ENCODE peak calls at places on chromosomes 11 and 22, in ten cellular contexts. D, T, A, U, L, X, K, Q, B and W are unnamed samples.

GRCh38 chr11:24216488-24216887 is 280.4 kb upstream of the LUZP2 start:
- DNase-seq in D (no peak), T (no peak), A (no peak), U (no peak), L (no peak), X (no peak), K (no peak), Q (no peak), B (no peak), W (no peak)

GRCh38 chr11:2445107-2445947 is 519 bp downstream of the KCNQ1 start:
- DNase-seq in D (no peak), T (no peak), A (peak), U (peak), L (no peak), X (no peak), K (peak), Q (no peak), B (no peak), W (no peak)

GRCh38 chr22:42305967-42306366 is 35.5 kb upstream of the TCF20 start:
- DNase-seq in D (no peak), T (no peak), A (no peak), U (no peak), L (no peak), X (no peak), K (no peak), Q (no peak), B (no peak), W (no peak)

GRCh38 chr11:36460220-36460619 is 49.9 kb downstream of the TRAF6 start:
- DNase-seq in D (no peak), T (no peak), A (no peak), U (no peak), L (no peak), X (no peak), K (no peak), Q (no peak), B (no peak), W (no peak)

GRCh38 chr22:26555478-26555877 is 34.5 kb downstream of the TPST2 start:
- DNase-seq in D (no peak), T (no peak), A (no peak), U (no peak), L (no peak), X (no peak), K (no peak), Q (no peak), B (no peak), W (no peak)

GRCh38 chr22:30305519-30305905 is 16.2 kb upstream of the CASTOR1 start:
- DNase-seq in D (no peak), T (no peak), A (no peak), U (peak), L (no peak), X (peak), K (peak), Q (peak), B (no peak), W (no peak)

GRCh38 chr11:117345039-117345438 is 17.4 kb downstream of the CEP164 start:
- DNase-seq in D (no peak), T (no peak), A (no peak), U (no peak), L (no peak), X (no peak), K (no peak), Q (no peak), B (no peak), W (peak)

GRCh38 chr22:33923660-33924246 is 3.5 kb upstream of the LARGE1 start:
- DNase-seq in D (no peak), T (peak), A (peak), U (peak), L (no peak), X (no peak), K (peak), Q (no peak), B (peak), W (peak)

GRCh38 chr22:45945621-45946020 is 31.3 kb downstream of the WNT7B start:
- DNase-seq in D (no peak), T (no peak), A (no peak), U (no peak), L (no peak), X (no peak), K (no peak), Q (no peak), B (no peak), W (no peak)

GRCh38 chr22:25409240-25409639 is 155.2 kb upstream of the GRK3 start:
- DNase-seq in D (no peak), T (no peak), A (no peak), U (no peak), L (no peak), X (no peak), K (no peak), Q (no peak), B (no peak), W (no peak)

GRCh38 chr22:38462960-38463784 is 4.7 kb upstream of the KDELR3 start:
- DNase-seq in D (no peak), T (peak), A (no peak), U (no peak), L (no peak), X (no peak), K (no peak), Q (no peak), B (no peak), W (no peak)

GRCh38 chr11:70606248-70606950 is 208.1 kb downstream of the CTTN start:
- DNase-seq in D (no peak), T (no peak), A (no peak), U (no peak), L (no peak), X (no peak), K (peak), Q (no peak), B (no peak), W (no peak)

GRCh38 chr11:114040706-114041211 is 18.8 kb upstream of the ZBTB16 start:
- DNase-seq in D (no peak), T (no peak), A (no peak), U (peak), L (no peak), X (no peak), K (no peak), Q (no peak), B (no peak), W (peak)

GRCh38 chr22:27238935-27239510 is 562.5 kb downstream of the MN1 start:
- DNase-seq in D (no peak), T (peak), A (no peak), U (no peak), L (no peak), X (no peak), K (no peak), Q (no peak), B (peak), W (peak)

GRCh38 chr11:94507485-94507884 is 4.8 kb upstream of the C11orf97 start:
- DNase-seq in D (no peak), T (no peak), A (no peak), U (no peak), L (no peak), X (no peak), K (no peak), Q (no peak), B (no peak), W (no peak)

GRCh38 chr11:118928870-118929495 is 3.3 kb upstream of the BCL9L start:
- DNase-seq in D (no peak), T (no peak), A (peak), U (no peak), L (no peak), X (peak), K (peak), Q (no peak), B (no peak), W (peak)